ENCODE peak calls at places on chromosome 1, in ten cellular contexts. B is AG04450, K is pancreas, E is esophagus squamous epithelium, L is heart right ventricle, I is fibroblast of lung, F is heart left ventricle, O is adrenal gland, J is IMR-90, M is ascending aorta. Q is an unnamed sample. For H3K27me3, the result is how much of the 10 kb centered on the place peaks cover.

GRCh38 chr1:59738152-59738551 is 76.6 kb upstream of the HOOK1 start:
- DNase-seq in I (peak), E (no peak), K (no peak), M (no peak), J (peak), L (no peak), B (peak), O (no peak), F (no peak), Q (no peak)

GRCh38 chr1:41413748-41414281 is 52.6 kb downstream of the FOXO6 start:
- DNase-seq in O (no peak), B (no peak), E (no peak), K (no peak), I (no peak), L (no peak), J (no peak), F (no peak), M (no peak), Q (no peak)

GRCh38 chr1:201498621-201499020 is 8.3 kb downstream of the CSRP1 start:
- DNase-seq in F (no peak), M (no peak), B (no peak), L (no peak), O (no peak), I (no peak), J (no peak), K (no peak), E (no peak), Q (no peak)

GRCh38 chr1:219339466-219339865 is 165.8 kb downstream of the LYPLAL1 start:
- DNase-seq in B (no peak), J (peak), M (no peak), K (no peak), O (no peak), F (no peak), I (peak), L (no peak), E (no peak), Q (no peak)

GRCh38 chr1:246567258-246568235 is 1.3 kb downstream of the CNST start:
- DNase-seq in O (no peak), I (peak), B (peak), K (no peak), M (no peak), F (no peak), L (no peak), J (peak), E (no peak), Q (no peak)

GRCh38 chr1:196115641-196116040 is 492.6 kb downstream of the KCNT2 start:
- DNase-seq in K (peak), E (no peak), L (peak), B (peak), I (peak), O (peak), J (peak), F (peak), M (peak), Q (peak)

GRCh38 chr1:155706101-155706619 is 17.3 kb downstream of the DAP3 start:
- DNase-seq in I (peak), F (no peak), E (no peak), B (no peak), J (peak), O (no peak), L (no peak), M (no peak), K (no peak), Q (no peak)

GRCh38 chr1:167056529-167057296 is 33.5 kb downstream of the GPA33 start:
- DNase-seq in I (no peak), E (no peak), F (no peak), B (no peak), J (no peak), L (no peak), M (no peak), K (no peak), O (no peak), Q (no peak)

GRCh38 chr1:78080767-78081166 is 35.0 kb downstream of the GIPC2 start:
- DNase-seq in B (no peak), L (no peak), M (no peak), F (no peak), J (no peak), O (no peak), E (no peak), I (no peak), K (no peak), Q (no peak)

GRCh38 chr1:147273409-147274307 is 31.2 kb downstream of the CHD1L start:
- DNase-seq in J (peak), M (no peak), E (no peak), L (peak), O (no peak), B (peak), K (no peak), I (peak), F (peak), Q (peak)

GRCh38 chr1:209652121-209652742 is at the start of gene LAMB3:
- DNase-seq in F (no peak), I (no peak), M (no peak), E (no peak), K (no peak), L (no peak), J (no peak), B (no peak), O (no peak), Q (no peak)

GRCh38 chr1:109896681-109897080 is 14.0 kb upstream of the CSF1 start:
- DNase-seq in E (no peak), J (no peak), L (no peak), I (no peak), M (no peak), K (no peak), F (no peak), B (no peak), O (no peak), Q (no peak)

GRCh38 chr1:49171941-49172593 is 395.4 kb upstream of the BEND5 start:
- DNase-seq in J (no peak), F (no peak), E (no peak), L (no peak), B (no peak), I (no peak), K (no peak), M (no peak), O (no peak), Q (no peak)

GRCh38 chr1:68570859-68571258 is 74.0 kb upstream of the DEPDC1 start:
- DNase-seq in I (no peak), E (no peak), L (no peak), M (no peak), F (no peak), J (no peak), O (no peak), B (no peak), K (no peak), Q (no peak)

GRCh38 chr1:68585371-68585770 is 88.5 kb upstream of the DEPDC1 start:
- DNase-seq in O (no peak), I (no peak), M (no peak), K (no peak), B (no peak), L (no peak), J (no peak), E (no peak), F (no peak), Q (no peak)

GRCh38 chr1:85244271-85245053 is 15.0 kb downstream of the C1orf52 start:
- DNase-seq in J (peak), K (no peak), L (no peak), E (no peak), I (peak), F (no peak), B (no peak), M (no peak), O (no peak), Q (no peak)

GRCh38 chr1:76035053-76035452 is 39.5 kb upstream of the ST6GALNAC3 start:
- DNase-seq in I (no peak), F (no peak), O (no peak), K (no peak), M (no peak), L (no peak), J (peak), B (no peak), E (no peak), Q (no peak)

GRCh38 chr1:18045654-18046053 is 61.9 kb upstream of the IGSF21 start:
- DNase-seq in B (no peak), E (no peak), K (no peak), F (no peak), L (no peak), J (no peak), O (no peak), M (no peak), I (no peak), Q (no peak)

GRCh38 chr1:203378529-203379271 is 27.8 kb upstream of the FMOD start:
- DNase-seq in L (no peak), E (no peak), F (no peak), K (no peak), B (peak), O (no peak), M (no peak), I (no peak), J (peak), Q (no peak)

GRCh38 chr1:84969489-84970250 is 27.2 kb downstream of the MCOLN2 start:
- DNase-seq in M (no peak), E (no peak), L (no peak), J (no peak), F (no peak), K (no peak), I (no peak), O (no peak), B (no peak), Q (no peak)

GRCh38 chr1:206075786-206076725 is 23.1 kb downstream of the RHEX start:
- DNase-seq in B (no peak), O (no peak), L (no peak), J (peak), E (no peak), F (no peak), I (peak), M (no peak), K (no peak), Q (no peak)

GRCh38 chr1:219433471-219434131 is 179.3 kb downstream of the ZC3H11B start:
- DNase-seq in L (no peak), K (peak), B (no peak), F (no peak), E (no peak), M (no peak), J (no peak), I (no peak), O (no peak), Q (no peak)

GRCh38 chr1:200252526-200252925 is 157.3 kb downstream of the ZNF281 start:
- DNase-seq in M (no peak), I (peak), J (peak), E (no peak), K (no peak), B (no peak), L (no peak), O (no peak), F (no peak), Q (no peak)

GRCh38 chr1:232519186-232519585 is 110.7 kb downstream of the SIPA1L2 start:
- DNase-seq in F (peak), L (peak), J (no peak), M (no peak), O (no peak), K (no peak), I (no peak), E (no peak), B (no peak), Q (no peak)

GRCh38 chr1:94790246-94790645 is 29.9 kb upstream of the SLC44A3 start:
- DNase-seq in F (no peak), L (no peak), M (no peak), J (peak), O (no peak), I (peak), B (no peak), K (no peak), E (no peak), Q (no peak)

GRCh38 chr1:94792876-94793605 is 27.1 kb upstream of the SLC44A3 start:
- DNase-seq in I (peak), E (no peak), B (no peak), M (no peak), F (no peak), K (no peak), J (peak), L (no peak), O (no peak), Q (peak)

GRCh38 chr1:94790670-94791069 is 29.5 kb upstream of the SLC44A3 start:
- DNase-seq in K (no peak), L (no peak), F (no peak), B (no peak), J (no peak), M (no peak), E (no peak), I (no peak), O (no peak), Q (no peak)

GRCh38 chr1:94795321-94795899 is 24.7 kb upstream of the SLC44A3 start:
- DNase-seq in M (no peak), B (no peak), I (no peak), E (no peak), O (no peak), J (no peak), L (no peak), K (no peak), F (no peak), Q (no peak)

DNA sequence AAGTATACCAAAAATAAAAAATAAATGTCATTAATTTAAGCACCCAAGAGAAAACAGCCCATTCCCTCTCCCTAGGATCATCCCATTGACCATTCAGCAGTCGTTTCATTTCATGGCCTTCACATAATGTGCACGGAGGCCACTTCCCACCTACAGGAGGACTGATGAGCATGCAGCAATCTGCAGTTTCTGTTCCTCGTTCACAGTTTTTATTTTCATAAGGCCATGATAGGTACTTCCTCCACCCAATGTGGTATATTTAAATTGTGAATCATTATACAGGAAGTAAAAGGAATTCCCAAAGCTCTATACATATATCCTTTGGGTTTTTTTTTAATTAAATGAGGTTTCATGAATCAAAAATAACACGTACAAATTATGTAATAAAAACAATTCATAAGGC is 27.7 kb upstream of the SLC44A3 start:
- DNase-seq in B (no peak), O (peak), I (peak), L (no peak), E (no peak), J (peak), K (no peak), M (no peak), F (no peak), Q (no peak)
- TF ChIP-seq CTCF in B (peak), O (peak), I (peak), L (peak), E (peak), J (peak), K (no peak), M (peak), F (no peak), Q (peak)

DNA sequence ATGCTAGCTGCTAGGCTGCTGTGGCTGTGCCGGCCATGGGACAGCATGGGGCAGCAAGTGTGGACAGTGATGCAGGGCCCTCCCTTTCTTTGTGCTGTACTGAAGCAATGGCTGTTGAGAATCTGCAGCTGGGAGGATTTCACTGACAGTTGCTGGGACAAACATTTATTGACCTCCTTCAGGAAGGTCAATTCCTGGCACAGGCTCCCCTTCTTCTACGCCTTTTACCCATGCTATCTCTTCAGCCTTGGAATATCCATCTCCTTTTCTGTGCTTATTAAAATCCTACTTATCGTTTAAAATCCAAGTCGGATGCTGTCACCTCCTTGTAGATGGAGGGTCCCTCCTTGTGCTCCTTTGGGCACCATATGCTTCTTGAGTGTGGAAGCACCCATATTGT is 213.1 kb upstream of the USP24 start:
- DNase-seq in I (no peak), O (no peak), K (no peak), J (no peak), F (no peak), L (no peak), B (no peak), E (no peak), M (no peak), Q (no peak)
- H3K27ac ChIP-seq in I (peak), O (peak), K (no peak), J (peak), F (no peak), L (no peak), B (peak), E (no peak), M (peak), Q (peak)

DNA sequence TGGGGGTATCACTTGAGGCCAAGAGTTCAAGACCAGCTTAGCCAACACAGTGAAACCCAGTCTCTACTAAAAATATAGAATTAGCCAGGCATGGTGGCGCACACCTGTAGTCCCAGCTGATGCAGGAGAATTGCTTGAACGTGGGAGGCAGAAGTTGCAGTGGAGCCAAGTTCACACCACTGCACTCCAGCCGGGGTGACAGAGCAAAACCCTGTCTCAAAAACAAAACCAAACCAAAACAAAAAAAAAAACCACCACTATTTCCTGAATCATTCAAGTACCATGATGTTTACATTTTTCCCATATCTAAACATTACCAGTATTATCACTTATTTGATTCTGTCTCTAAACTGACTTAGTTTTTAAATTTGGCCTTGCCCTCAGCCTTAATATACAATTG is 29.5 kb downstream of the TUT4 start:
- DNase-seq in M (no peak), K (no peak), E (no peak), I (peak), F (no peak), O (no peak), L (no peak), B (peak), J (peak), Q (no peak)
- H3K27me3 ChIP-seq in M (under half), K (under half), E (under half), I (under half), F (under half), O (under half), L (under half), B (under half), J (under half), Q (under half)

DNA sequence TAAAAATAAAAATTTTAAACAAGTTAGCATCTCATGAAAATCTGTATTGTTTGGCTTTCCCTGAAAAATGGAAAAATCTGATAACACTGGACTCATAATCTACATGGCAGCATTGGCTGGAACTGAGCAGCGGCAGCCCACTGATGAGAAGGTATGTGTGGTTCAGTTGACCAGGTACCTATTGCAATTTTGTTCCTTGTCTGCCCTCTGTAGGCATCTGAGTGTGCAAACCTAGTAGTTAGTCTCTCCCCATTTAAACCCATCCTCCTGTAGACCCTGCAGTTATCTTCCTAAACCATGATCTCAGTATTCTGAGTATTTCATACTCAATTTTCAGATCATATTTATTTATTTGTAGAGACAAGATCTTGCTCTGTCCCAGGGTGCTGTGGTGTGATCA is 59.4 kb upstream of the SERBP1 start:
- DNase-seq in I (peak), F (no peak), E (no peak), K (no peak), J (peak), M (no peak), O (no peak), L (peak), B (no peak), Q (no peak)
- TF ChIP-seq CTCF in I (peak), F (peak), E (peak), K (no peak), J (peak), M (peak), O (no peak), L (peak), B (peak), Q (peak)

GRCh38 chr1:27570823-27571222 is 33.1 kb downstream of the AHDC1 start:
- DNase-seq in K (no peak), F (no peak), E (no peak), M (no peak), B (no peak), J (no peak), I (no peak), O (no peak), L (no peak), Q (no peak)
- H3K27ac ChIP-seq in K (peak), F (peak), E (peak), M (peak), B (no peak), J (no peak), I (no peak), O (peak), L (peak), Q (peak)

GRCh38 chr1:91862120-91862519 is 23.8 kb downstream of the TGFBR3 start:
- DNase-seq in E (no peak), M (no peak), L (no peak), I (no peak), B (no peak), F (no peak), J (no peak), K (no peak), O (no peak), Q (no peak)
- H3K27me3 ChIP-seq in E (under half), M (under half), L (under half), I (under half), B (under half), F (under half), J (under half), K (under half), O (under half), Q (under half)

Q was measured in tibial artery.